ENCODE peak calls at places on chromosome 21, in four cellular contexts. D, O, C and T are unnamed samples.

GRCh38 chr21:18142639-18143038 is 102.0 kb upstream of the CHODL start:
- DNase-seq in C (no peak), D (no peak), O (no peak), T (no peak)

GRCh38 chr21:14862794-14863720 is 201.7 kb downstream of the NRIP1 start:
- DNase-seq in D (peak; percentile 27), C (peak; percentile 18), O (no peak), T (no peak)

GRCh38 chr21:17461014-17461413 is 51.8 kb upstream of the CXADR start:
- DNase-seq in O (no peak), D (no peak), C (no peak), T (no peak)

GRCh38 chr21:28442624-28443023 is 550.1 kb downstream of the LTN1 start:
- DNase-seq in D (no peak), O (no peak), C (no peak), T (no peak)

GRCh38 chr21:46151261-46151988 is 4.0 kb downstream of the FTCD start:
- DNase-seq in D (no peak), C (no peak), O (peak; percentile 7), T (no peak)

GRCh38 chr21:26795866-26796329 is 49.3 kb downstream of the ADAMTS1 start:
- DNase-seq in C (no peak), D (peak; percentile 14), O (no peak), T (no peak)

GRCh38 chr21:36917487-36918158 is 48.8 kb downstream of the HLCS start:
- DNase-seq in D (peak; percentile 71), C (no peak), O (no peak), T (no peak)

GRCh38 chr21:29475329-29475728 is 176.6 kb downstream of the BACH1 start:
- DNase-seq in O (no peak), C (no peak), D (no peak), T (no peak)

GRCh38 chr21:38643404-38644023 is 145.2 kb upstream of the ERG start:
- DNase-seq in C (no peak), D (no peak), O (no peak), T (no peak)

GRCh38 chr21:45405819-45406762 is 1.1 kb downstream of the COL18A1 start:
- DNase-seq in O (no peak), D (peak; percentile 95), C (no peak), T (no peak)

GRCh38 chr21:19695796-19696195 is 1292.2 kb upstream of the TMPRSS15 start:
- DNase-seq in D (no peak), O (no peak), C (no peak), T (no peak)

GRCh38 chr21:21156919-21157318 is 158.7 kb downstream of the NCAM2 start:
- DNase-seq in C (no peak), O (no peak), D (no peak), T (no peak)

GRCh38 chr21:46621457-46622182 is 13.9 kb upstream of the PRMT2 start:
- DNase-seq in C (no peak), D (peak; percentile 18), O (no peak), T (no peak)

GRCh38 chr21:23936224-23936623 is 1671.1 kb downstream of the MRPL39 start:
- DNase-seq in O (no peak), C (no peak), D (peak; percentile 5), T (no peak)

GRCh38 chr21:38756746-38757145 is 49.0 kb upstream of the ETS2 start:
- DNase-seq in D (no peak), O (no peak), C (no peak), T (no peak)

GRCh38 chr21:35696644-35697043 is 363.7 kb downstream of the SETD4 start:
- DNase-seq in C (no peak), D (no peak), O (no peak), T (no peak)
- TF ChIP-seq CTCF in C (no peak), D (no peak), O (no peak), T (peak; percentile 4)

GRCh38 chr21:42118901-42119300 is 47.8 kb downstream of the UMODL1 start:
- DNase-seq in C (peak; percentile 52), D (no peak), O (no peak), T (no peak)
- H3K4me3 ChIP-seq in C (peak overlapping the region; percentile 26), D (no peak overlapping the region), O (no peak overlapping the region), T (no peak overlapping the region)

DNA sequence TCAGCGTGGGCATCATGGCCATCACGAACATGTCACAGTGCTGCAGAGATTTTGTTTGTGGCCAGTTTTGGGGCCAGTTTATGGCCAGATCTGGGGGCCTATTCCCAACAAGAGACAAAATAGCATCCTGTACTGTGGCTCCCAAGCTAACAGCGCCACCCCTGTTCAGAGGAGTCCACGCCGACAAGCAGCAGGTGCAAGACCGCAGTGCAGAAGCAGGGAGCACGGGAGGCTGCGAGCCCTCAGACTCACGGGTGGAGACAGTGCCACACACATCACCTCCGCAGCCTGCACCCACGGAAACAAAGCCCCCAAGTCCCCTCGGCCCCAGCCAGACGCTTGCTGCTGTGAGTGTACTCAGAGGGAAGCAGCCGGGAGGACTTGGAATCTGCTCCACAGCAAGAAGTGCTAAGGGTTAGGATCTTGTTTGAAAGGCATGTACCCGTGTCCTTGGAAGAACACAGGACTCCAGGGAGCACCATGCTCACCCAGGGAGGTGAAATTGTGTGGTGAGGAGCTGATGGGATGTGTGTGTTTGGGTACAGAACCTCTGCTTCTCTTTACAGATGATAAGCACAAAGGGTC is 7.1 kb downstream of the TCP10L start:
- DNase-seq in D (peak; percentile 71), C (peak; percentile 17), O (no peak), T (no peak)
- TF ChIP-seq CTCF in D (peak; percentile 70), C (peak; percentile 61), O (no peak), T (peak; percentile 25)

GRCh38 chr21:33682992-33683627 is 40.8 kb downstream of the ITSN1 start:
- DNase-seq in O (no peak), D (no peak), C (no peak), T (no peak)

GRCh38 chr21:33685613-33686197 is 43.4 kb downstream of the ITSN1 start:
- DNase-seq in C (no peak), D (no peak), O (no peak), T (no peak)

GRCh38 chr21:33684923-33685560 is 42.7 kb downstream of the ITSN1 start:
- DNase-seq in O (no peak), D (no peak), C (no peak), T (no peak)

GRCh38 chr21:33686386-33686785 is 44.1 kb downstream of the ITSN1 start:
- DNase-seq in D (no peak), O (no peak), C (no peak), T (no peak)

GRCh38 chr21:33684068-33684467 is 41.8 kb downstream of the ITSN1 start:
- DNase-seq in D (no peak), C (no peak), O (no peak), T (no peak)
- H3K4me3 ChIP-seq in D (no peak overlapping the region), C (no peak overlapping the region), O (no peak overlapping the region), T (no peak overlapping the region)

GRCh38 chr21:15894596-15894995 is 164.8 kb downstream of the USP25 start:
- DNase-seq in O (no peak), C (no peak), D (no peak), T (no peak)
- TF ChIP-seq CTCF in O (no peak), C (peak; percentile 69), D (peak; percentile 47), T (no peak)

GRCh38 chr21:44331650-44332306 is 7.4 kb downstream of the CFAP410 start:
- DNase-seq in O (no peak), C (no peak), D (no peak), T (no peak)

GRCh38 chr21:44334637-44335030 is 4.6 kb downstream of the CFAP410 start:
- DNase-seq in O (no peak), C (no peak), D (no peak), T (no peak)

GRCh38 chr21:44333701-44334636 is 5.2 kb downstream of the CFAP410 start:
- DNase-seq in D (no peak), O (no peak), C (no peak), T (no peak)

GRCh38 chr21:44332383-44332782 is 6.8 kb downstream of the CFAP410 start:
- DNase-seq in C (no peak), O (no peak), D (peak; percentile 14), T (no peak)

GRCh38 chr21:44332965-44333364 is 6.2 kb downstream of the CFAP410 start:
- DNase-seq in O (no peak), D (no peak), C (no peak), T (no peak)
- H3K4me3 ChIP-seq in O (no peak overlapping the region), D (no peak overlapping the region), C (no peak overlapping the region), T (no peak overlapping the region)

GRCh38 chr21:39869141-39869818 is 2.0 kb downstream of the PCP4 start:
- DNase-seq in D (no peak), O (no peak), C (no peak), T (no peak)

GRCh38 chr21:39863111-39863510 is 4.1 kb upstream of the PCP4 start:
- DNase-seq in D (no peak), O (no peak), C (no peak), T (no peak)

GRCh38 chr21:39866093-39866492 is 1.1 kb upstream of the PCP4 start:
- DNase-seq in D (no peak), O (no peak), C (no peak), T (no peak)

DNA sequence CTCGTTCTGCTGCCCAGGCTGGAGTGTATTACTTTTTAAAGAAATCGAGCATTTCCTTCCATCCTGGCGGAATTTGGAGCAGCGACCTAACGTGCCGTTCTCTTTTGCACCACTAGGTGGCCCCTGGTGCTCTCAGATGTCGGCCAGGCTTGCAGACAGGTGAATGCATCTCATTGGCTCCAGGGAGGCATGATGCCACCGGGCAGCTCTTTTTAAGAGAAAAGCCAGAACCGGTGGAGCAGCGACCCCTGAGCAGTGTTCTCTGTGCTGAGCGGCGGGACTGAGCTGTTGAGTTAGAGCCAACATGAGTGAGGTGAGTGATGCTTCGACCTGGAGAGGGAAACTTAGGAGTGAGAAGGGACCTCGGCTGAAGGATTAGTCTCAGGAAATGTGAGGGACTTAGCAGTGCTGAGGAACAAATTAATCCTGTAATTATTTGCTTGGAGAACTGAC is at the start of gene PCP4:
- DNase-seq in C (peak; percentile 39), O (no peak), D (peak; percentile 93), T (no peak)
- TF ChIP-seq CTCF in C (peak; percentile 92), O (peak; percentile 63), D (peak; percentile 91), T (peak; percentile 70)

GRCh38 chr21:42681296-42682206 is 28.1 kb downstream of the PDE9A start:
- DNase-seq in D (no peak), O (no peak), C (no peak), T (no peak)

GRCh38 chr21:42685036-42685435 is 31.6 kb downstream of the PDE9A start:
- DNase-seq in C (no peak), D (no peak), O (no peak), T (no peak)

GRCh38 chr21:42684109-42684916 is 30.9 kb downstream of the PDE9A start:
- DNase-seq in C (peak; percentile 14), O (no peak), D (no peak), T (no peak)

GRCh38 chr21:42682661-42683060 is 29.2 kb downstream of the PDE9A start:
- DNase-seq in D (no peak), O (no peak), C (no peak), T (no peak)

GRCh38 chr21:42683371-42684108 is 30.1 kb downstream of the PDE9A start:
- DNase-seq in O (no peak), C (no peak), D (no peak), T (no peak)
- H3K4me3 ChIP-seq in O (no peak overlapping the region), C (no peak overlapping the region), D (no peak overlapping the region), T (no peak overlapping the region)